ENCODE peak calls at places on chromosomes 1 and 21, in four cellular contexts. One of them, this sample, is unnamed.

GRCh38 chr1:56362994-56363770 is 216.2 kb downstream of the PLPP3 start:
- DNase-seq in activated B cell treated with CpG ODN at 0.5 μM for 24 hours: no peak
- DNase-seq in heart left ventricle: no peak
- DNase-seq in cardiac fibroblast: no peak
- DNase-seq in this sample: no peak

GRCh38 chr1:9529190-9529589 is 10.1 kb upstream of the SLC25A33 start:
- DNase-seq in activated B cell treated with CpG ODN at 0.5 μM for 24 hours: no peak
- DNase-seq in heart left ventricle: no peak
- DNase-seq in cardiac fibroblast: peak
- DNase-seq in this sample: no peak

GRCh38 chr1:244730153-244730933 is 77.4 kb downstream of the DESI2 start:
- DNase-seq in activated B cell treated with CpG ODN at 0.5 μM for 24 hours: peak
- DNase-seq in heart left ventricle: peak
- DNase-seq in cardiac fibroblast: peak
- DNase-seq in this sample: peak

GRCh38 chr1:184467295-184467694 is 80.5 kb downstream of the C1orf21 start:
- DNase-seq in activated B cell treated with CpG ODN at 0.5 μM for 24 hours: no peak
- DNase-seq in heart left ventricle: no peak
- DNase-seq in cardiac fibroblast: no peak
- DNase-seq in this sample: no peak

GRCh38 chr1:63281753-63282152 is 40.6 kb upstream of the FOXD3 start:
- DNase-seq in activated B cell treated with CpG ODN at 0.5 μM for 24 hours: no peak
- DNase-seq in heart left ventricle: no peak
- DNase-seq in cardiac fibroblast: no peak
- DNase-seq in this sample: no peak

GRCh38 chr1:31769720-31770390 is 5.7 kb upstream of the ADGRB2 start:
- DNase-seq in activated B cell treated with CpG ODN at 0.5 μM for 24 hours: no peak
- DNase-seq in heart left ventricle: peak
- DNase-seq in cardiac fibroblast: no peak
- DNase-seq in this sample: no peak

GRCh38 chr21:41370840-41371697 is 9.2 kb downstream of the MX2 start:
- DNase-seq in activated B cell treated with CpG ODN at 0.5 μM for 24 hours: no peak
- DNase-seq in heart left ventricle: no peak
- DNase-seq in cardiac fibroblast: peak
- DNase-seq in this sample: no peak

GRCh38 chr21:26597023-26597422 is 23.9 kb upstream of the CYYR1 start:
- DNase-seq in activated B cell treated with CpG ODN at 0.5 μM for 24 hours: no peak
- DNase-seq in heart left ventricle: no peak
- DNase-seq in cardiac fibroblast: no peak
- DNase-seq in this sample: no peak

GRCh38 chr21:34029724-34030528 is 43.5 kb upstream of the MRPS6 start:
- DNase-seq in activated B cell treated with CpG ODN at 0.5 μM for 24 hours: no peak
- DNase-seq in heart left ventricle: peak
- DNase-seq in cardiac fibroblast: peak
- DNase-seq in this sample: no peak

GRCh38 chr1:118984086-118984989 is 3.8 kb downstream of the TBX15 start:
- DNase-seq in activated B cell treated with CpG ODN at 0.5 μM for 24 hours: no peak
- DNase-seq in heart left ventricle: no peak
- DNase-seq in cardiac fibroblast: no peak
- DNase-seq in this sample: no peak

GRCh38 chr21:17679002-17679600 is 66.4 kb upstream of the BTG3 start:
- DNase-seq in activated B cell treated with CpG ODN at 0.5 μM for 24 hours: no peak
- DNase-seq in heart left ventricle: no peak
- DNase-seq in cardiac fibroblast: peak
- DNase-seq in this sample: no peak

GRCh38 chr21:40386301-40386911 is 460.6 kb downstream of the DSCAM start:
- DNase-seq in activated B cell treated with CpG ODN at 0.5 μM for 24 hours: no peak
- DNase-seq in heart left ventricle: peak
- DNase-seq in cardiac fibroblast: no peak
- DNase-seq in this sample: peak

GRCh38 chr1:68291763-68292384 is 59.6 kb upstream of the WLS start:
- DNase-seq in activated B cell treated with CpG ODN at 0.5 μM for 24 hours: no peak
- DNase-seq in heart left ventricle: no peak
- DNase-seq in cardiac fibroblast: peak
- DNase-seq in this sample: no peak

GRCh38 chr1:121443131-121443530 is 258.4 kb downstream of the SRGAP2C start:
- DNase-seq in activated B cell treated with CpG ODN at 0.5 μM for 24 hours: no peak
- DNase-seq in heart left ventricle: no peak
- DNase-seq in cardiac fibroblast: no peak
- DNase-seq in this sample: no peak

GRCh38 chr1:36992139-36992940 is 42.0 kb downstream of the GRIK3 start:
- DNase-seq in activated B cell treated with CpG ODN at 0.5 μM for 24 hours: no peak
- DNase-seq in heart left ventricle: no peak
- DNase-seq in cardiac fibroblast: no peak
- DNase-seq in this sample: no peak

GRCh38 chr1:164779376-164779775 is 220.4 kb downstream of the PBX1 start:
- DNase-seq in activated B cell treated with CpG ODN at 0.5 μM for 24 hours: no peak
- DNase-seq in heart left ventricle: no peak
- DNase-seq in cardiac fibroblast: no peak
- DNase-seq in this sample: no peak

GRCh38 chr1:231053493-231054162 is 13.6 kb upstream of the FAM89A start:
- DNase-seq in activated B cell treated with CpG ODN at 0.5 μM for 24 hours: no peak
- DNase-seq in heart left ventricle: peak
- DNase-seq in cardiac fibroblast: peak
- DNase-seq in this sample: no peak

GRCh38 chr1:4176841-4177240 is 276.8 kb upstream of the C1orf174 start:
- DNase-seq in activated B cell treated with CpG ODN at 0.5 μM for 24 hours: no peak
- DNase-seq in heart left ventricle: no peak
- DNase-seq in cardiac fibroblast: no peak
- DNase-seq in this sample: no peak

GRCh38 chr1:202254454-202255252 is 61.1 kb downstream of the LGR6 start:
- DNase-seq in activated B cell treated with CpG ODN at 0.5 μM for 24 hours: no peak
- DNase-seq in heart left ventricle: no peak
- DNase-seq in cardiac fibroblast: no peak
- DNase-seq in this sample: no peak

GRCh38 chr21:42837421-42838211 is 41.7 kb downstream of the WDR4 start:
- DNase-seq in activated B cell treated with CpG ODN at 0.5 μM for 24 hours: peak
- DNase-seq in heart left ventricle: peak
- DNase-seq in cardiac fibroblast: no peak
- DNase-seq in this sample: no peak
- TF ChIP-seq CTCF in activated B cell treated with CpG ODN at 0.5 μM for 24 hours: no peak
- TF ChIP-seq CTCF in heart left ventricle: no peak
- TF ChIP-seq CTCF in cardiac fibroblast: no peak
- TF ChIP-seq CTCF in this sample: no peak

GRCh38 chr1:12582649-12583048 is 35.4 kb downstream of the DHRS3 start:
- DNase-seq in activated B cell treated with CpG ODN at 0.5 μM for 24 hours: no peak
- DNase-seq in heart left ventricle: no peak
- DNase-seq in cardiac fibroblast: no peak
- DNase-seq in this sample: no peak
- TF ChIP-seq CTCF in activated B cell treated with CpG ODN at 0.5 μM for 24 hours: no peak
- TF ChIP-seq CTCF in heart left ventricle: no peak
- TF ChIP-seq CTCF in cardiac fibroblast: no peak
- TF ChIP-seq CTCF in this sample: no peak

DNA sequence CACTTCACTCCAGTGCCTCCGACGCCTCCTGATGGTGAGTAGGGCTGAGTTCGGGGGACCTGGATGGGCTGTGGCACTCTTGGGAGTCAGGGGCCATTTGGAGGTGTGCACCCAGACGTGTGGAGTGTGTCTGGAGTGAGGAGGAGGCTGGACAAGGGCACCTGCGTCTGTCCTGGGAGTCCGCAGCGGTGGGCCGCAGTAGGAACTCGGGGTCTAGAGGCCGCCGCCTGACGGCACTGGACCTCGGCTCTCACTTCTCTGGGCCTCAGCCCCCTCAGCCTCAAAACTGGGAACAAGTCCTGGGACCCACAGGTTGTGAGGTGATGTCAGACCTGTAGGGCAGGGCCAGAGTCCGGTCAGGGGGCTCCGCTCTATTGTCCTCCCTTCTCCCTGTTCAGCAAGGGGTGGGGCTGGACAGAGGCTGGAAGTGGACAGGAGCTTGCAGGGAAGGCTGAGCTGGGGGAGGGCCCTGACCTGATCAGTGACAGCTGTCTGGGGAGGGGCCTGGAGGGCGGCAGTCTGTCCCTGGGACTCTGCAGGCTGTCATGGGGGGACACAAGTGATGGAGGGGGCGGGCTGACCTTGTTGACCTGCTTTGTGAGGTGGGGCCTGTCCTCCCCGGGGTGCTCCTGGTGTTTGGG is 15.5 kb downstream of the AGRN start:
- DNase-seq in activated B cell treated with CpG ODN at 0.5 μM for 24 hours: no peak
- DNase-seq in heart left ventricle: no peak
- DNase-seq in cardiac fibroblast: no peak
- DNase-seq in this sample: no peak
- TF ChIP-seq CTCF in activated B cell treated with CpG ODN at 0.5 μM for 24 hours: no peak
- TF ChIP-seq CTCF in heart left ventricle: no peak
- TF ChIP-seq CTCF in cardiac fibroblast: no peak
- TF ChIP-seq CTCF in this sample: no peak

GRCh38 chr1:206068314-206068713 is 15.3 kb downstream of the RHEX start:
- DNase-seq in activated B cell treated with CpG ODN at 0.5 μM for 24 hours: no peak
- DNase-seq in heart left ventricle: no peak
- DNase-seq in cardiac fibroblast: no peak
- DNase-seq in this sample: no peak
- TF ChIP-seq CTCF in activated B cell treated with CpG ODN at 0.5 μM for 24 hours: no peak
- TF ChIP-seq CTCF in heart left ventricle: no peak
- TF ChIP-seq CTCF in cardiac fibroblast: no peak
- TF ChIP-seq CTCF in this sample: no peak

GRCh38 chr1:240692339-240692705 is 80.4 kb upstream of the GREM2 start:
- DNase-seq in activated B cell treated with CpG ODN at 0.5 μM for 24 hours: no peak
- DNase-seq in heart left ventricle: no peak
- DNase-seq in cardiac fibroblast: no peak
- DNase-seq in this sample: no peak
- TF ChIP-seq CTCF in activated B cell treated with CpG ODN at 0.5 μM for 24 hours: no peak
- TF ChIP-seq CTCF in heart left ventricle: no peak
- TF ChIP-seq CTCF in cardiac fibroblast: no peak
- TF ChIP-seq CTCF in this sample: no peak

GRCh38 chr1:23420778-23421177 is 3.8 kb downstream of the TCEA3 start:
- DNase-seq in activated B cell treated with CpG ODN at 0.5 μM for 24 hours: no peak
- DNase-seq in heart left ventricle: no peak
- DNase-seq in cardiac fibroblast: no peak
- DNase-seq in this sample: no peak

GRCh38 chr1:23421343-23421742 is 3.2 kb downstream of the TCEA3 start:
- DNase-seq in activated B cell treated with CpG ODN at 0.5 μM for 24 hours: no peak
- DNase-seq in heart left ventricle: no peak
- DNase-seq in cardiac fibroblast: no peak
- DNase-seq in this sample: no peak

GRCh38 chr1:23422955-23423354 is 1.6 kb downstream of the TCEA3 start:
- DNase-seq in activated B cell treated with CpG ODN at 0.5 μM for 24 hours: no peak
- DNase-seq in heart left ventricle: no peak
- DNase-seq in cardiac fibroblast: peak
- DNase-seq in this sample: no peak

GRCh38 chr1:23422313-23422877 is 2.2 kb downstream of the TCEA3 start:
- DNase-seq in activated B cell treated with CpG ODN at 0.5 μM for 24 hours: no peak
- DNase-seq in heart left ventricle: peak
- DNase-seq in cardiac fibroblast: peak
- DNase-seq in this sample: no peak

GRCh38 chr1:23421752-23422312 is 2.7 kb downstream of the TCEA3 start:
- DNase-seq in activated B cell treated with CpG ODN at 0.5 μM for 24 hours: no peak
- DNase-seq in heart left ventricle: no peak
- DNase-seq in cardiac fibroblast: peak
- DNase-seq in this sample: no peak
- TF ChIP-seq CTCF in activated B cell treated with CpG ODN at 0.5 μM for 24 hours: no peak
- TF ChIP-seq CTCF in heart left ventricle: no peak
- TF ChIP-seq CTCF in cardiac fibroblast: peak
- TF ChIP-seq CTCF in this sample: no peak